ENCODE peak calls at places on chromosomes 13 and 19, in four cellular contexts. One of them, this sample, is unnamed.

GRCh38 chr19:20925481-20925880 is 2.4 kb downstream of the ZNF85 start:
- DNase-seq in K562: no peak
- DNase-seq in IMR-90: no peak
- DNase-seq in endothelial cell of umbilical vein: no peak
- DNase-seq in this sample: no peak

GRCh38 chr13:48739346-48740037 is 85.8 kb downstream of the CYSLTR2 start:
- DNase-seq in K562: no peak
- DNase-seq in IMR-90: peak; percentile 47
- DNase-seq in endothelial cell of umbilical vein: no peak
- DNase-seq in this sample: no peak

GRCh38 chr19:19948800-19949199 is 48.1 kb downstream of the ZNF93 start:
- DNase-seq in K562: no peak
- DNase-seq in IMR-90: no peak
- DNase-seq in endothelial cell of umbilical vein: no peak
- DNase-seq in this sample: no peak

GRCh38 chr19:10815969-10816635 is 19.9 kb downstream of the TMED1 start:
- DNase-seq in K562: no peak
- DNase-seq in IMR-90: peak; percentile 14
- DNase-seq in endothelial cell of umbilical vein: no peak
- DNase-seq in this sample: no peak

GRCh38 chr19:37218592-37218935 is 550 bp downstream of the ZNF383 start:
- DNase-seq in K562: no peak
- DNase-seq in IMR-90: peak; percentile 39
- DNase-seq in endothelial cell of umbilical vein: no peak
- DNase-seq in this sample: peak; percentile 5

GRCh38 chr13:102609696-102610095 is 12.9 kb downstream of the TPP2 start:
- DNase-seq in K562: no peak
- DNase-seq in IMR-90: no peak
- DNase-seq in endothelial cell of umbilical vein: no peak
- DNase-seq in this sample: no peak

GRCh38 chr19:45137179-45137761 is 23.5 kb downstream of the NKPD1 start:
- DNase-seq in K562: no peak
- DNase-seq in IMR-90: no peak
- DNase-seq in endothelial cell of umbilical vein: no peak
- DNase-seq in this sample: peak; percentile 93

GRCh38 chr13:59978862-59979261 is 184.9 kb downstream of the DIAPH3 start:
- DNase-seq in K562: no peak
- DNase-seq in IMR-90: no peak
- DNase-seq in endothelial cell of umbilical vein: no peak
- DNase-seq in this sample: no peak

GRCh38 chr19:55086730-55087541 is 11.3 kb downstream of the EPS8L1 start:
- DNase-seq in K562: no peak
- DNase-seq in IMR-90: peak; percentile 91
- DNase-seq in endothelial cell of umbilical vein: peak; percentile 97
- DNase-seq in this sample: no peak

GRCh38 chr19:12379732-12380443 is 14.4 kb upstream of the ZNF442 start:
- DNase-seq in K562: no peak
- DNase-seq in IMR-90: no peak
- DNase-seq in endothelial cell of umbilical vein: no peak
- DNase-seq in this sample: no peak

GRCh38 chr19:48806518-48806817 is 4.4 kb downstream of the BCAT2 start:
- DNase-seq in K562: peak; percentile 63
- DNase-seq in IMR-90: no peak
- DNase-seq in endothelial cell of umbilical vein: peak; percentile 39
- DNase-seq in this sample: no peak

GRCh38 chr19:31166206-31166605 is 183.0 kb downstream of the TSHZ3 start:
- DNase-seq in K562: no peak
- DNase-seq in IMR-90: no peak
- DNase-seq in endothelial cell of umbilical vein: no peak
- DNase-seq in this sample: no peak

GRCh38 chr19:53132231-53132991 is at the start of gene ZNF415:
- DNase-seq in K562: no peak
- DNase-seq in IMR-90: peak; percentile 67
- DNase-seq in endothelial cell of umbilical vein: peak; percentile 35
- DNase-seq in this sample: no peak

GRCh38 chr13:91722267-91722884 is 324.0 kb downstream of the GPC5 start:
- DNase-seq in K562: peak; percentile 60
- DNase-seq in IMR-90: peak; percentile 18
- DNase-seq in endothelial cell of umbilical vein: peak; percentile 10
- DNase-seq in this sample: no peak

GRCh38 chr13:43303040-43303729 is 279.8 kb downstream of the DNAJC15 start:
- DNase-seq in K562: no peak
- DNase-seq in IMR-90: peak; percentile 70
- DNase-seq in endothelial cell of umbilical vein: peak; percentile 73
- DNase-seq in this sample: no peak

GRCh38 chr13:102571075-102571474 is 25.7 kb upstream of the TPP2 start:
- DNase-seq in K562: no peak
- DNase-seq in IMR-90: no peak
- DNase-seq in endothelial cell of umbilical vein: no peak
- DNase-seq in this sample: no peak

GRCh38 chr13:24071423-24072075 is 89.0 kb upstream of the SPATA13 start:
- DNase-seq in K562: no peak
- DNase-seq in IMR-90: peak; percentile 48
- DNase-seq in endothelial cell of umbilical vein: peak; percentile 64
- DNase-seq in this sample: no peak

GRCh38 chr19:5394907-5395505 is 54.4 kb upstream of the PTPRS start:
- DNase-seq in K562: no peak
- DNase-seq in IMR-90: no peak
- DNase-seq in endothelial cell of umbilical vein: no peak
- DNase-seq in this sample: no peak

GRCh38 chr13:62879071-62879470 is 1463.4 kb upstream of the PCDH20 start:
- DNase-seq in K562: no peak
- DNase-seq in IMR-90: peak; percentile 77
- DNase-seq in endothelial cell of umbilical vein: no peak
- DNase-seq in this sample: no peak

GRCh38 chr13:99819962-99820361 is 151.6 kb downstream of the ZIC5 start:
- DNase-seq in K562: no peak
- DNase-seq in IMR-90: no peak
- DNase-seq in endothelial cell of umbilical vein: no peak
- DNase-seq in this sample: no peak

GRCh38 chr19:41929536-41930071 is 1.4 kb upstream of the ERFL start:
- DNase-seq in K562: no peak
- DNase-seq in IMR-90: no peak
- DNase-seq in endothelial cell of umbilical vein: no peak
- DNase-seq in this sample: no peak

GRCh38 chr19:14786421-14786851 is 8.1 kb upstream of the ADGRE2 start:
- DNase-seq in K562: peak; percentile 74
- DNase-seq in IMR-90: no peak
- DNase-seq in endothelial cell of umbilical vein: no peak
- DNase-seq in this sample: no peak

GRCh38 chr13:79457948-79458347 is 23.0 kb upstream of the NDFIP2 start:
- DNase-seq in K562: peak; percentile 25
- DNase-seq in IMR-90: peak; percentile 91
- DNase-seq in endothelial cell of umbilical vein: peak; percentile 79
- DNase-seq in this sample: no peak

GRCh38 chr13:103039183-103039582 is 27.0 kb downstream of the SLC10A2 start:
- DNase-seq in K562: no peak
- DNase-seq in IMR-90: no peak
- DNase-seq in endothelial cell of umbilical vein: no peak
- DNase-seq in this sample: no peak

GRCh38 chr13:67224148-67224846 is 5.8 kb downstream of the PCDH9 start:
- DNase-seq in K562: peak; percentile 58
- DNase-seq in IMR-90: peak; percentile 82
- DNase-seq in endothelial cell of umbilical vein: peak; percentile 88
- DNase-seq in this sample: no peak

GRCh38 chr13:113759525-113760137 is 605 bp downstream of the TMEM255B start:
- DNase-seq in K562: no peak
- DNase-seq in IMR-90: peak; percentile 9
- DNase-seq in endothelial cell of umbilical vein: peak; percentile 84
- DNase-seq in this sample: no peak

GRCh38 chr13:99972190-99972731 is 694 bp upstream of the ZIC5 start:
- DNase-seq in K562: no peak
- DNase-seq in IMR-90: no peak
- DNase-seq in endothelial cell of umbilical vein: no peak
- DNase-seq in this sample: no peak

GRCh38 chr19:50250450-50251136 is 47.2 kb downstream of the MYH14 start:
- DNase-seq in K562: no peak
- DNase-seq in IMR-90: no peak
- DNase-seq in endothelial cell of umbilical vein: no peak
- DNase-seq in this sample: no peak

GRCh38 chr13:26037302-26037701 is 14.5 kb downstream of the SHISA2 start:
- DNase-seq in K562: peak; percentile 39
- DNase-seq in IMR-90: no peak
- DNase-seq in endothelial cell of umbilical vein: peak; percentile 40
- DNase-seq in this sample: no peak

GRCh38 chr13:99215466-99215865 is 14.8 kb downstream of the UBAC2 start:
- DNase-seq in K562: no peak
- DNase-seq in IMR-90: no peak
- DNase-seq in endothelial cell of umbilical vein: peak; percentile 27
- DNase-seq in this sample: no peak

GRCh38 chr19:28422791-28423650 is 789.9 kb downstream of the UQCRFS1 start:
- DNase-seq in K562: no peak
- DNase-seq in IMR-90: no peak
- DNase-seq in endothelial cell of umbilical vein: no peak
- DNase-seq in this sample: no peak

GRCh38 chr13:52779028-52779612 is 39.5 kb upstream of the CNMD start:
- DNase-seq in K562: no peak
- DNase-seq in IMR-90: no peak
- DNase-seq in endothelial cell of umbilical vein: no peak
- DNase-seq in this sample: no peak

GRCh38 chr19:12778020-12778904 is 2.9 kb upstream of the HOOK2 start:
- DNase-seq in K562: peak; percentile 37
- DNase-seq in IMR-90: peak; percentile 75
- DNase-seq in endothelial cell of umbilical vein: peak; percentile 73
- DNase-seq in this sample: no peak

GRCh38 chr19:4183967-4184717 is 1.7 kb downstream of the ANKRD24 start:
- DNase-seq in K562: peak; percentile 43
- DNase-seq in IMR-90: no peak
- DNase-seq in endothelial cell of umbilical vein: no peak
- DNase-seq in this sample: no peak

GRCh38 chr19:35417278-35417677 is 30.8 kb upstream of the FFAR2 start:
- DNase-seq in K562: no peak
- DNase-seq in IMR-90: no peak
- DNase-seq in endothelial cell of umbilical vein: no peak
- DNase-seq in this sample: no peak

GRCh38 chr19:49639401-49640112 is 386 bp downstream of the RRAS start:
- DNase-seq in K562: no peak
- DNase-seq in IMR-90: no peak
- DNase-seq in endothelial cell of umbilical vein: no peak
- DNase-seq in this sample: no peak

GRCh38 chr13:59445812-59446211 is 717.9 kb downstream of the DIAPH3 start:
- DNase-seq in K562: no peak
- DNase-seq in IMR-90: no peak
- DNase-seq in endothelial cell of umbilical vein: no peak
- DNase-seq in this sample: no peak

GRCh38 chr13:87089391-87089790 is 581.8 kb upstream of the SLITRK5 start:
- DNase-seq in K562: no peak
- DNase-seq in IMR-90: peak; percentile 95
- DNase-seq in endothelial cell of umbilical vein: no peak
- DNase-seq in this sample: no peak
- TF ChIP-seq FOS in K562: no peak
- TF ChIP-seq FOS in IMR-90: no peak
- TF ChIP-seq FOS in endothelial cell of umbilical vein: no peak
- TF ChIP-seq FOS in this sample: no peak

GRCh38 chr13:33544308-33544707 is 258.8 kb upstream of the STARD13 start:
- DNase-seq in K562: no peak
- DNase-seq in IMR-90: no peak
- DNase-seq in endothelial cell of umbilical vein: no peak
- DNase-seq in this sample: no peak

GRCh38 chr13:33543631-33544030 is 258.1 kb upstream of the STARD13 start:
- DNase-seq in K562: no peak
- DNase-seq in IMR-90: no peak
- DNase-seq in endothelial cell of umbilical vein: peak; percentile 29
- DNase-seq in this sample: no peak

GRCh38 chr13:33548065-33548464 is 262.5 kb upstream of the STARD13 start:
- DNase-seq in K562: no peak
- DNase-seq in IMR-90: no peak
- DNase-seq in endothelial cell of umbilical vein: no peak
- DNase-seq in this sample: no peak

GRCh38 chr13:33545492-33545891 is 259.9 kb upstream of the STARD13 start:
- DNase-seq in K562: no peak
- DNase-seq in IMR-90: no peak
- DNase-seq in endothelial cell of umbilical vein: no peak
- DNase-seq in this sample: no peak

DNA sequence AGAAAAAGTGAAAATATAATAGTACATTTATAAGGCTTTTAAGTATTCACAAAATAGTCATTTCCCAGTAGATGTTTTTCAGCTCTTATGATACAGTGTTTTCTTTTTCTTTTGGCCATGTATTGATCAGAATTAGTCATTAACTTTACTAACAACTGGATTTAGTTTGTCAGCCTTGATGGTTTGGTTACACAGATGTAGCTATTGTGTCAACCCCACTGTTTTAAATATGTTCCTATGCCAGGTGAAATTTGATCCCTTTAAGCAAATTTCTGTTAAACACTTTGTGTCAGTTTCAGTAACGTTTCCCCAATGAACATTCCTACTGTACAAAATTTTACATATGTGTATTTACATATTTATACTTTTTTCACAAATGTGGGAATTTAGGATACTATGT is 261.5 kb upstream of the STARD13 start:
- DNase-seq in K562: no peak
- DNase-seq in IMR-90: no peak
- DNase-seq in endothelial cell of umbilical vein: no peak
- DNase-seq in this sample: no peak
- TF ChIP-seq FOS in K562: no peak
- TF ChIP-seq FOS in IMR-90: no peak
- TF ChIP-seq FOS in endothelial cell of umbilical vein: no peak
- TF ChIP-seq FOS in this sample: no peak

DNA sequence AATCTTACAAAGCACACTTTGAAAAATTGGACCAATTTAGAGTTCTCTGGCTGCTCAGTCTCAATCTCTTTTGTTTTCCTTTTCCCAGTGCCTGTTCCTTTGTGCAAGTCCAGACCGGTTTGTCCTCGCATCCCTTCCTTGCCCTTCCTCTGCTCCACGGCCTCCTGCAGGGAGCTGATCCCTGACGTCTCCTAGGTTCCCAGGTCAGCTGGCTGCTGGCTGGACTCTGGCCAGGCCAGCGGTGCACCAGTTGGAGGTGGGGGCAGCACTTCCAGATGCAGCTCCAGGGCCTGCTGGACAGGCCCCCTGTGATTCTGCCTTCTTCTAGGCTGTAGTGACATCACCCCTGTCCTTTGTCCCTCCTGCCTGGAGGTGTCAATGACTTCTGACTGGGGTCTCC is 44.0 kb upstream of the KPNA3 start:
- DNase-seq in K562: no peak
- DNase-seq in IMR-90: no peak
- DNase-seq in endothelial cell of umbilical vein: no peak
- DNase-seq in this sample: no peak
- TF ChIP-seq FOS in K562: no peak
- TF ChIP-seq FOS in IMR-90: no peak
- TF ChIP-seq FOS in endothelial cell of umbilical vein: no peak
- TF ChIP-seq FOS in this sample: no peak

GRCh38 chr13:110925023-110925608 is 10.2 kb upstream of the ANKRD10 start:
- DNase-seq in K562: no peak
- DNase-seq in IMR-90: no peak
- DNase-seq in endothelial cell of umbilical vein: no peak
- DNase-seq in this sample: no peak
- TF ChIP-seq FOS in K562: no peak
- TF ChIP-seq FOS in IMR-90: no peak
- TF ChIP-seq FOS in endothelial cell of umbilical vein: no peak
- TF ChIP-seq FOS in this sample: no peak

This sample was measured in GM12878.